ENCODE peak calls at places on chromosome 21, in ten cellular contexts. P is esophagus muscularis mucosa, X is spleen, W is ovary, H is mucosa of descending colon, V is fibroblast of lung, Y is cardiac muscle cell, I is SK-N-SH, D is heart left ventricle, E is left lung. T is an unnamed sample. For H3K36me3, the result is how much of the 10 kb centered on the place peaks cover.

GRCh38 chr21:38661296-38662223 is 144.2 kb upstream of the ETS2 start:
- DNase-seq in X (peak), I (peak), E (peak), D (peak), P (no peak), V (peak), Y (peak), W (peak), H (peak), T (no peak)

GRCh38 chr21:15088483-15088882 is 23.7 kb upstream of the NRIP1 start:
- DNase-seq in Y (no peak), I (no peak), H (no peak), P (no peak), W (no peak), E (no peak), V (no peak), D (no peak), X (no peak), T (no peak)

GRCh38 chr21:35924714-35925301 is 135.5 kb downstream of the SETD4 start:
- DNase-seq in P (peak), H (no peak), X (no peak), I (no peak), D (peak), V (peak), Y (no peak), E (peak), W (no peak), T (peak)

GRCh38 chr21:26795866-26796329 is 49.3 kb downstream of the ADAMTS1 start:
- DNase-seq in X (no peak), P (no peak), V (peak), W (peak), I (peak), E (peak), Y (no peak), D (peak), H (peak), T (peak)

GRCh38 chr21:26783801-26784200 is 61.4 kb downstream of the ADAMTS1 start:
- DNase-seq in V (no peak), E (no peak), W (no peak), P (no peak), D (no peak), H (no peak), Y (no peak), I (no peak), X (no peak), T (no peak)

GRCh38 chr21:36260030-36260787 is 59.8 kb upstream of the MORC3 start:
- DNase-seq in P (no peak), W (peak), D (no peak), Y (peak), X (no peak), V (peak), H (peak), E (no peak), I (peak), T (peak)

GRCh38 chr21:38646213-38646837 is 148.0 kb upstream of the ERG start:
- DNase-seq in D (no peak), W (no peak), E (no peak), X (no peak), P (no peak), I (no peak), H (no peak), Y (no peak), V (peak), T (peak)

GRCh38 chr21:38474124-38474523 is 24.2 kb downstream of the ERG start:
- DNase-seq in W (no peak), V (no peak), X (no peak), D (peak), I (no peak), H (no peak), Y (no peak), P (no peak), E (no peak), T (no peak)

GRCh38 chr21:43865471-43866181 is 603 bp downstream of the AGPAT3 start:
- DNase-seq in Y (peak), P (no peak), H (peak), X (peak), I (peak), D (peak), E (peak), V (peak), W (peak), T (no peak)

DNA sequence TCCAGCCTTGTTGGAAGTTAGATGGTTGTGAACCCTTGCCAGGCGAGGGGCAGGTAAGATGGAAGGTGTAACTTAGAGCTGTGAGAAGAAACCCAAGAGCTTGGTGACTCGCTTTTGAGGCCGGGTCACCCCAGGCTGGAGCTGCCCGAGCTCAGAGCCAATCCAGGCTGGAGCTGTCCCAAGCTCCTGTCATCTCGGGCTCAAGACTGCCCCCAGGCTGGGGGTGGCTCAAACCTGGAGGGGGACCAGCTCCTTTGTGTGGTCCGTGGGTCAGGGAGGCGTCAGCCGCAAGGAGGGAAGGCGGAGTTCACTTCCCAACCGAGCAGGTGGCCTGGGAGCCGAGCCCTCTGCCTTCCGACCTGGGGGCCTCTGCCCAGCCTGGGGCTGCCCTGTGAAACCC is 2.0 kb downstream of the HUNK start:
- DNase-seq in P (no peak), V (no peak), Y (peak), D (no peak), X (peak), E (no peak), I (no peak), H (no peak), W (no peak), T (no peak)
- H3K4me3 ChIP-seq in P (peak), V (no peak), Y (peak), D (no peak), X (no peak), E (no peak), I (no peak), H (no peak), W (peak), T (no peak)

GRCh38 chr21:42537106-42537742 is 23.6 kb downstream of the SLC37A1 start:
- DNase-seq in Y (no peak), E (peak), H (no peak), I (no peak), X (no peak), V (peak), W (no peak), P (no peak), D (no peak), T (no peak)
- TF ChIP-seq CTCF in Y (peak), E (no peak), H (no peak), I (peak), X (peak), V (peak), W (no peak), P (no peak), D (no peak), T (peak)

GRCh38 chr21:34809822-34810221 is 141.0 kb downstream of the CLIC6 start:
- DNase-seq in D (no peak), P (no peak), X (no peak), H (no peak), E (no peak), V (no peak), Y (no peak), I (no peak), W (no peak), T (no peak)
- H3K36me3 ChIP-seq in D (under half), P (under half), X (half or more), H (under half), E (half or more), V (under half), Y (under half), I (under half), W (under half), T (under half)

GRCh38 chr21:33228455-33228854 is 1.3 kb upstream of the IFNAR2 start:
- DNase-seq in Y (no peak), X (no peak), W (no peak), D (no peak), P (no peak), E (no peak), H (peak), V (no peak), I (no peak), T (no peak)
- H3K4me3 ChIP-seq in Y (no peak), X (no peak), W (no peak), D (no peak), P (no peak), E (no peak), H (no peak), V (no peak), I (no peak), T (no peak)

DNA sequence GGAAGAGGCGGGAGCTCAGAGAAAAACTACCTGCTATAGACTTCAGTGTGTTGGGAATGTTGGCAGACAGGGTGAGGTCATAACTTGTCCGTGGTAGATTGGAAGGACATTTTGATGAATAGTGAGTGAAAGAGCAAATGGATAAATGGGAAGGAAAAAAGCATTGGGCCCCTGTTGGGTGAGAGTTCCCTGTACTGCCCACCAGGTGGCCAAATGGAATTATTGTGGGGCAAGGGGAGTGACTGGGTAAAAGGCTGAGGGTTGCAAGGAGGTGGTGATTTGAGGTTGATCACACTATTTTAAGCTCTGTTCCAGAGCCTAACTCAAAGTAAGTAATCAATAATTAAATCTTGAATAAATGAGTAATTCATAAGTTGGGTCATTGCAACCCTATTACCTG is 60.4 kb downstream of the MRPS6 start:
- DNase-seq in H (no peak), I (no peak), P (no peak), W (no peak), D (no peak), V (no peak), E (no peak), Y (no peak), X (no peak), T (no peak)
- TF ChIP-seq CTCF in H (no peak), I (peak), P (no peak), W (no peak), D (no peak), V (no peak), E (peak), Y (peak), X (no peak), T (peak)

DNA sequence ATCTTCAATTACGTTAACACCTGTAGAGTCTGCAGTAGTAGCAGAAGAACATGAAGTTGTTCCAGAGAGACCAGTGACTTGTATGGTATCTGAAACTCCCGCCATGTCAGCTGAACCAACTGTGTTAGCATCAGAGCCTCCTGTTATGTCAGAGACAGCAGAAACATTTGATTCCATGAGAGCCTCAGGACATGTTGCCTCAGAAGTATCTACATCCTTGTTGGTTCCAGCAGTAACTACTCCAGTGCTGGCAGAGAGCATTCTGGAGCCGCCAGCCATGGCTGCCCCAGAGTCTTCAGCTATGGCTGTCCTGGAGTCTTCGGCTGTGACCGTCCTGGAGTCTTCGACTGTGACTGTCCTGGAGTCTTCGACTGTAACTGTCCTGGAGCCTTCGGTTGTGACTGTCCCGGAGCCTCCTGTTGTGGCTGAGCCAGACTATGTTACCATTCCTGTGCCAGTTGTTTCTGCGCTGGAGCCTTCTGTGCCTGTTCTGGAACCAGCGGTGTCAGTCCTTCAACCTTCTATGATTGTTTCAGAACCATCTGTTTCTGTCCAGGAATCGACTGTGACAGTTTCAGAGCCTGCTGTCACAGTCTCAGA is 10.3 kb downstream of the SON start:
- DNase-seq in W (no peak), I (no peak), X (no peak), V (no peak), Y (no peak), D (no peak), E (no peak), H (no peak), P (no peak), T (no peak)
- H3K36me3 ChIP-seq in W (under half), I (half or more), X (half or more), V (under half), Y (half or more), D (half or more), E (half or more), H (under half), P (half or more), T (under half)

DNA sequence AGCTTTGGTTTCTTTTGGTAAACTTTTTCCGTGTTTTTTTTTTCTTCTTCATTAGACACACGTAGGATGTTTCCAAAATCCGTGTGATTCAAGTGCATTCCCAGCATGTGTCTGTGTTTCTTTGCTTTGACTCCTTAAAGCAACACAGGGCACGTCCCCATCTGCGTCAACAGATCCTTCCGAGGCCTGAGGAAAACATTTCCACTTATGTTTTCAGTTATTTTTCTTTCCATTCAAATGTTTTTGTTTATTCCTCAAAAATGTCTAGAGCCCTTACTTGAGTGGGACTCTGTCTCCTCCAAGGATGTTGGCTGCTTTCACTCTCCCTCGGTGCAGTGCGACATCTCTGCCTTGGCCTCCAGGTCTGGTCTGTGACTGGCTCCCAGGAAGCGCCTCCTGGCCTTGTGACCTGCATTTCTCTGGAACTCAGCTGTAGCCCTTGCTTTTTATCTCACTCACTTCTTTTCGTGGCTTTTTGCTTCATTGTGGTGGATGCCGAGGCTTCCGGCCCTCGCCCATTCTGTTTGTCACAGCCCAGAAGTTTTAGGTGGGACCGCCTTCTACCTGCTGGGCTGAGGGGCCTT is 31.3 kb upstream of the SLC19A1 start:
- DNase-seq in V (no peak), P (no peak), X (no peak), E (peak), W (no peak), Y (no peak), D (no peak), H (no peak), I (peak), T (no peak)
- H3K4me3 ChIP-seq in V (no peak), P (no peak), X (no peak), E (no peak), W (no peak), Y (no peak), D (no peak), H (no peak), I (no peak), T (no peak)

GRCh38 chr21:34722684-34723300 is 54.0 kb downstream of the CLIC6 start:
- DNase-seq in H (no peak), Y (no peak), X (no peak), V (no peak), I (peak), P (no peak), E (no peak), D (no peak), W (no peak), T (no peak)
- TF ChIP-seq CTCF in H (peak), Y (peak), X (peak), V (no peak), I (peak), P (no peak), E (peak), D (peak), W (no peak), T (peak)

GRCh38 chr21:32753818-32754610 is 17.5 kb downstream of the PAXBP1 start:
- DNase-seq in H (no peak), W (no peak), X (no peak), D (no peak), V (no peak), I (no peak), Y (no peak), E (no peak), P (no peak), T (no peak)

GRCh38 chr21:32747396-32747795 is 19.6 kb upstream of the SYNJ1 start:
- DNase-seq in W (no peak), Y (no peak), X (no peak), I (no peak), D (no peak), P (no peak), E (no peak), H (no peak), V (no peak), T (no peak)

GRCh38 chr21:32749662-32750061 is 21.8 kb upstream of the SYNJ1 start:
- DNase-seq in Y (no peak), I (no peak), P (no peak), D (no peak), X (no peak), V (no peak), W (no peak), H (no peak), E (no peak), T (no peak)

GRCh38 chr21:32748529-32748928 is 20.7 kb upstream of the SYNJ1 start:
- DNase-seq in V (no peak), H (no peak), Y (no peak), E (no peak), X (no peak), P (no peak), W (no peak), D (no peak), I (no peak), T (no peak)

DNA sequence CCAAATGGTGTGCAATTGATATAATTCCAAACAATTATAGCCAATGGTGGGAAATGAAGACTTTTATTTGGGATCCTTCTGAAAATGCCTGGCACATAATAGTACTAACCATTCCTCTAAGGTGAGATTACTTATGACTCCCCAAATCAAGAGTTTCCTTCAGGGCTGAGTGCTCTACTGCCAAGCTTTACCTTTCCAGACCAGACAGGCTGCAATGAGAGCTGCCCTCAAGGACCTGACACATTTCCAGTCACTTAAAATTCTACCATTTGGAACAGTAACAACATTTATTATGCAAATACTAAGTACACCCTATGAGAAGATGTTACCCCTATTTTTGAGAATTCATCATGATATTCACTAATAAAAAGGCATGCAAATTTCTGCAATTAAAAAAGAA is 21.1 kb downstream of the PAXBP1 start:
- DNase-seq in V (no peak), W (no peak), P (no peak), H (no peak), Y (no peak), E (no peak), I (no peak), X (no peak), D (no peak), T (no peak)
- H3K36me3 ChIP-seq in V (under half), W (under half), P (half or more), H (under half), Y (half or more), E (half or more), I (half or more), X (half or more), D (half or more), T (under half)

T was measured in bronchial epithelial cell.